ENCODE peak calls at places on chromosomes 3 and 15, in four cellular contexts. One of them, this sample, is unnamed.

GRCh38 chr3:8233938-8234337 is 267.7 kb upstream of the LMCD1 start:
- DNase-seq in iris pigment epithelial cell: no peak
- DNase-seq in SHP77: no peak
- DNase-seq in neural progenitor cell: no peak
- DNase-seq in this sample: no peak

GRCh38 chr3:182342252-182342651 is 451.1 kb upstream of the ATP11B start:
- DNase-seq in iris pigment epithelial cell: no peak
- DNase-seq in SHP77: no peak
- DNase-seq in neural progenitor cell: no peak
- DNase-seq in this sample: no peak

GRCh38 chr3:148955544-148956346 is 35.6 kb upstream of the GYG1 start:
- DNase-seq in iris pigment epithelial cell: peak
- DNase-seq in SHP77: peak
- DNase-seq in neural progenitor cell: peak
- DNase-seq in this sample: peak

GRCh38 chr15:45378149-45378912 is at the start of gene GATM:
- DNase-seq in iris pigment epithelial cell: peak
- DNase-seq in SHP77: no peak
- DNase-seq in neural progenitor cell: peak
- DNase-seq in this sample: peak

GRCh38 chr15:40366204-40367037 is 8.4 kb downstream of the DISP2 start:
- DNase-seq in iris pigment epithelial cell: no peak
- DNase-seq in SHP77: no peak
- DNase-seq in neural progenitor cell: no peak
- DNase-seq in this sample: no peak

GRCh38 chr3:127630811-127631714 is 2.1 kb downstream of the PODXL2 start:
- DNase-seq in iris pigment epithelial cell: no peak
- DNase-seq in SHP77: peak
- DNase-seq in neural progenitor cell: no peak
- DNase-seq in this sample: no peak

GRCh38 chr15:24955549-24955929 is 752 bp downstream of the SNRPN start:
- DNase-seq in iris pigment epithelial cell: no peak
- DNase-seq in SHP77: peak
- DNase-seq in neural progenitor cell: peak
- DNase-seq in this sample: peak

GRCh38 chr3:78689378-78689777 is 1078.4 kb downstream of the ROBO1 start:
- DNase-seq in iris pigment epithelial cell: no peak
- DNase-seq in SHP77: peak
- DNase-seq in neural progenitor cell: no peak
- DNase-seq in this sample: no peak

GRCh38 chr15:39022532-39023305 is 458.1 kb upstream of the RASGRP1 start:
- DNase-seq in iris pigment epithelial cell: no peak
- DNase-seq in SHP77: no peak
- DNase-seq in neural progenitor cell: no peak
- DNase-seq in this sample: no peak

GRCh38 chr3:193452338-193452737 is 73.8 kb upstream of the ATP13A5 start:
- DNase-seq in iris pigment epithelial cell: no peak
- DNase-seq in SHP77: no peak
- DNase-seq in neural progenitor cell: peak
- DNase-seq in this sample: peak

GRCh38 chr15:65336369-65336766 is 31.9 kb downstream of the RNU5B-1 start:
- DNase-seq in iris pigment epithelial cell: no peak
- DNase-seq in SHP77: no peak
- DNase-seq in neural progenitor cell: peak
- DNase-seq in this sample: no peak

GRCh38 chr3:158685151-158685550 is 12.7 kb upstream of the LXN start:
- DNase-seq in iris pigment epithelial cell: peak
- DNase-seq in SHP77: no peak
- DNase-seq in neural progenitor cell: no peak
- DNase-seq in this sample: no peak

GRCh38 chr3:117003501-117003900 is 293.9 kb downstream of the TUSC7 start:
- DNase-seq in iris pigment epithelial cell: no peak
- DNase-seq in SHP77: no peak
- DNase-seq in neural progenitor cell: no peak
- DNase-seq in this sample: no peak

GRCh38 chr3:98359993-98360675 is 6.5 kb downstream of the OR5K4 start:
- DNase-seq in iris pigment epithelial cell: peak
- DNase-seq in SHP77: peak
- DNase-seq in neural progenitor cell: no peak
- DNase-seq in this sample: no peak

GRCh38 chr3:115022214-115022613 is 124.9 kb downstream of the ZBTB20 start:
- DNase-seq in iris pigment epithelial cell: no peak
- DNase-seq in SHP77: no peak
- DNase-seq in neural progenitor cell: no peak
- DNase-seq in this sample: no peak

GRCh38 chr3:101193957-101194356 is 126.4 kb downstream of the IMPG2 start:
- DNase-seq in iris pigment epithelial cell: peak
- DNase-seq in SHP77: no peak
- DNase-seq in neural progenitor cell: no peak
- DNase-seq in this sample: peak

GRCh38 chr3:185089343-185089742 is 63.5 kb downstream of the C3orf70 start:
- DNase-seq in iris pigment epithelial cell: peak
- DNase-seq in SHP77: no peak
- DNase-seq in neural progenitor cell: no peak
- DNase-seq in this sample: no peak

GRCh38 chr15:29343229-29343628 is 73.6 kb upstream of the NSMCE3 start:
- DNase-seq in iris pigment epithelial cell: no peak
- DNase-seq in SHP77: no peak
- DNase-seq in neural progenitor cell: peak
- DNase-seq in this sample: no peak

GRCh38 chr3:184815046-184815930 is 3.3 kb downstream of the VPS8 start:
- DNase-seq in iris pigment epithelial cell: peak
- DNase-seq in SHP77: no peak
- DNase-seq in neural progenitor cell: no peak
- DNase-seq in this sample: no peak

GRCh38 chr15:98754283-98755022 is 106.1 kb downstream of the IGF1R start:
- DNase-seq in iris pigment epithelial cell: peak
- DNase-seq in SHP77: no peak
- DNase-seq in neural progenitor cell: peak
- DNase-seq in this sample: peak

GRCh38 chr3:129601713-129602112 is 4.8 kb downstream of the PLXND1 start:
- DNase-seq in iris pigment epithelial cell: no peak
- DNase-seq in SHP77: no peak
- DNase-seq in neural progenitor cell: no peak
- DNase-seq in this sample: no peak

GRCh38 chr3:85576091-85576690 is 617.4 kb downstream of the CADM2 start:
- DNase-seq in iris pigment epithelial cell: peak
- DNase-seq in SHP77: peak
- DNase-seq in neural progenitor cell: peak
- DNase-seq in this sample: peak

GRCh38 chr15:81256916-81257315 is 60.2 kb downstream of the IL16 start:
- DNase-seq in iris pigment epithelial cell: peak
- DNase-seq in SHP77: no peak
- DNase-seq in neural progenitor cell: peak
- DNase-seq in this sample: peak

GRCh38 chr3:52471371-52472238 is 16.2 kb downstream of the NISCH start:
- DNase-seq in iris pigment epithelial cell: no peak
- DNase-seq in SHP77: no peak
- DNase-seq in neural progenitor cell: peak
- DNase-seq in this sample: peak

GRCh38 chr3:127722928-127723603 is 50.3 kb downstream of the ABTB1 start:
- DNase-seq in iris pigment epithelial cell: peak
- DNase-seq in SHP77: no peak
- DNase-seq in neural progenitor cell: peak
- DNase-seq in this sample: peak

GRCh38 chr15:63043391-63044076 is 987 bp downstream of the TPM1 start:
- DNase-seq in iris pigment epithelial cell: peak
- DNase-seq in SHP77: no peak
- DNase-seq in neural progenitor cell: peak
- DNase-seq in this sample: peak

GRCh38 chr15:53987480-53987879 is 9.2 kb downstream of the UNC13C start:
- DNase-seq in iris pigment epithelial cell: no peak
- DNase-seq in SHP77: no peak
- DNase-seq in neural progenitor cell: no peak
- DNase-seq in this sample: no peak

This sample was measured in GM03348.